ENCODE peak calls at places on chromosomes 11 and 22, in seven cellular contexts. E is RWPE1, L is neuronal stem cell, Q is IMR-90, W is foreskin keratinocyte, Z is hepatocyte, U is stomach. R is an unnamed sample.

GRCh38 chr11:19370100-19370861 is 129.5 kb upstream of the E2F8 start:
- DNase-seq in E (peak; percentile 81), L (no peak), Q (peak; percentile 31), W (peak; percentile 88), Z (no peak), U (no peak), R (no peak)

GRCh38 chr11:85666687-85667086 is 1.8 kb upstream of the CREBZF start:
- DNase-seq in E (no peak), L (no peak), Q (no peak), W (no peak), Z (no peak), U (no peak), R (no peak)

GRCh38 chr11:47278058-47278457 is 8.1 kb downstream of the MADD start:
- DNase-seq in E (no peak), L (no peak), Q (no peak), W (no peak), Z (no peak), U (no peak), R (no peak)

GRCh38 chr22:27906241-27906640 is 12.8 kb downstream of the PITPNB start:
- DNase-seq in E (no peak), L (no peak), Q (peak; percentile 16), W (no peak), Z (no peak), U (no peak), R (no peak)

GRCh38 chr11:33835143-33835878 is 56.6 kb downstream of the LMO2 start:
- DNase-seq in E (peak; percentile 44), L (no peak), Q (peak; percentile 76), W (peak; percentile 80), Z (peak; percentile 73), U (no peak), R (peak; percentile 89)

GRCh38 chr11:123479048-123479837 is 49.2 kb downstream of the GRAMD1B start:
- DNase-seq in E (no peak), L (no peak), Q (no peak), W (no peak), Z (no peak), U (no peak), R (peak; percentile 72)

GRCh38 chr11:28835790-28836189 is 727.6 kb downstream of the METTL15 start:
- DNase-seq in E (no peak), L (no peak), Q (peak; percentile 57), W (peak; percentile 74), Z (peak; percentile 16), U (no peak), R (no peak)

GRCh38 chr11:1830119-1830499 is 4.7 kb upstream of the SYT8 start:
- DNase-seq in E (peak; percentile 25), L (no peak), Q (no peak), W (peak; percentile 23), Z (no peak), U (no peak), R (peak; percentile 92)

GRCh38 chr11:95517453-95517852 is 272.1 kb downstream of the FAM76B start:
- DNase-seq in E (no peak), L (no peak), Q (no peak), W (no peak), Z (no peak), U (no peak), R (no peak)

GRCh38 chr11:134015541-134015940 is 53.3 kb upstream of the JAM3 start:
- DNase-seq in E (no peak), L (no peak), Q (no peak), W (no peak), Z (no peak), U (no peak), R (no peak)

GRCh38 chr22:45208696-45208992 is 32.0 kb downstream of the KIAA0930 start:
- DNase-seq in E (no peak), L (no peak), Q (no peak), W (no peak), Z (no peak), U (no peak), R (no peak)

GRCh38 chr11:121033635-121034034 is 9.7 kb downstream of the TBCEL start:
- DNase-seq in E (no peak), L (no peak), Q (no peak), W (no peak), Z (no peak), U (no peak), R (no peak)

GRCh38 chr11:47891886-47892285 is 43.7 kb upstream of the NUP160 start:
- DNase-seq in E (no peak), L (no peak), Q (no peak), W (no peak), Z (no peak), U (no peak), R (no peak)

GRCh38 chr11:27710536-27710935 is 10.3 kb upstream of the BDNF start:
- DNase-seq in E (no peak), L (no peak), Q (peak; percentile 85), W (no peak), Z (no peak), U (no peak), R (no peak)

GRCh38 chr11:128716661-128717210 is 22.9 kb downstream of the FLI1 start:
- DNase-seq in E (no peak), L (no peak), Q (peak; percentile 62), W (no peak), Z (no peak), U (no peak), R (peak; percentile 50)

GRCh38 chr11:126817096-126817495 is 183.5 kb downstream of the KIRREL3 start:
- DNase-seq in E (no peak), L (no peak), Q (peak; percentile 84), W (no peak), Z (no peak), U (no peak), R (no peak)

GRCh38 chr11:85815186-85815911 is 4.4 kb upstream of the SYTL2 start:
- DNase-seq in E (peak; percentile 15), L (no peak), Q (peak; percentile 95), W (peak; percentile 51), Z (no peak), U (no peak), R (peak; percentile 93)

GRCh38 chr22:36940676-36941075 is 27.2 kb downstream of the CSF2RB start:
- DNase-seq in E (no peak), L (no peak), Q (no peak), W (no peak), Z (no peak), U (no peak), R (peak; percentile 45)

GRCh38 chr22:43431821-43432554 is 20.2 kb downstream of the MPPED1 start:
- DNase-seq in E (no peak), L (no peak), Q (no peak), W (no peak), Z (no peak), U (no peak), R (peak; percentile 57)

GRCh38 chr11:21552910-21553309 is 640.0 kb upstream of the ANO5 start:
- DNase-seq in E (no peak), L (no peak), Q (no peak), W (no peak), Z (peak; percentile 12), U (no peak), R (no peak)

GRCh38 chr11:91926967-91927366 is 297.7 kb upstream of the FAT3 start:
- DNase-seq in E (no peak), L (no peak), Q (no peak), W (no peak), Z (no peak), U (no peak), R (no peak)

GRCh38 chr11:44264761-44265160 is 45.2 kb downstream of the ALX4 start:
- DNase-seq in E (no peak), L (no peak), Q (no peak), W (no peak), Z (no peak), U (no peak), R (no peak)

DNA sequence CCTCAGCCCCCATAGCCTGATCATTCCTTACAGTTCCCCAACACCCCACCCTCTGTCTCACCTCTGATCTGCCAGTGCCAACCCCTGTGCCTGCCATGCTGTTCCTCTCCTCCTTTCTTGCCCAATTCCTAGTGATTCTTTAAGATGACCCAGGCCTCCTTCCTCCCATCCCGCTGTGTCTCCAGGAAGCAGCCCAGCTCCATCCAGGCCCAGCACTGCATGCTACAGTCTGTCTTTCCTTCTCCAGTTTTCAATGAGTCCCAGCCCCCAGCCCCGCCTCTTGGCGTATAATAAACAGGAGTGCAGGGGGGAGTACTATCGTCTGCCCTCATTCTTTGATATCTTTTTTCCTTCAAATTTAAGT is 12.3 kb downstream of the LTBP3 start:
- DNase-seq in E (no peak), L (no peak), Q (no peak), W (no peak), Z (peak; percentile 13), U (no peak), R (peak; percentile 69)
- H3K27ac ChIP-seq in E (peak overlapping the region; percentile 45), L (no peak overlapping the region), Q (no peak overlapping the region), W (no peak overlapping the region), Z (peak overlapping the region; percentile 59), U (peak overlapping the region; percentile 80), R (no peak overlapping the region)

DNA sequence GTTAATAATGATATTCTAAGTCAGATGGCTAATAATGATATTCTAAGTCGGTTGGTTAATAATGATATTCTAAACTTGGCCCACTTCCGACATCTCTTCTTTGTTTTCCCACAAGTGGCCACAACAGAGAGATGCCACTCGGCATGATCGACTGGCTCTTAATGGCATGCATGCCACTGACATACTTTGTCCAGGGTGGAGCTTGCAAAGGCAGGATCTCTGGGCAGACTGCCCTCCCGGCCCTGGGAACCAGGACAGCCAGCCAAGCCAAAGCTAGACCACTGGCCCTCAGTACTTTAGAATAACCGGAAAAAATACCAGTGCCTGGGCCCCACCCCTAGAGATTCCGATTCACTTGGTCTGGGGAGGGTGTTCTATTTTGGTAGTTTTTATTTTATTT is 78.1 kb downstream of the KIAA1671 start:
- DNase-seq in E (no peak), L (no peak), Q (no peak), W (no peak), Z (no peak), U (no peak), R (peak; percentile 76)
- H3K27ac ChIP-seq in E (peak overlapping the region; percentile 56), L (no peak overlapping the region), Q (no peak overlapping the region), W (no peak overlapping the region), Z (no peak overlapping the region), U (no peak overlapping the region), R (no peak overlapping the region)

GRCh38 chr11:35063453-35063852 is 75.5 kb upstream of the CD44 start:
- DNase-seq in E (no peak), L (no peak), Q (no peak), W (no peak), Z (no peak), U (no peak), R (no peak)
- H3K27ac ChIP-seq in E (no peak overlapping the region), L (no peak overlapping the region), Q (no peak overlapping the region), W (no peak overlapping the region), Z (no peak overlapping the region), U (no peak overlapping the region), R (no peak overlapping the region)

DNA sequence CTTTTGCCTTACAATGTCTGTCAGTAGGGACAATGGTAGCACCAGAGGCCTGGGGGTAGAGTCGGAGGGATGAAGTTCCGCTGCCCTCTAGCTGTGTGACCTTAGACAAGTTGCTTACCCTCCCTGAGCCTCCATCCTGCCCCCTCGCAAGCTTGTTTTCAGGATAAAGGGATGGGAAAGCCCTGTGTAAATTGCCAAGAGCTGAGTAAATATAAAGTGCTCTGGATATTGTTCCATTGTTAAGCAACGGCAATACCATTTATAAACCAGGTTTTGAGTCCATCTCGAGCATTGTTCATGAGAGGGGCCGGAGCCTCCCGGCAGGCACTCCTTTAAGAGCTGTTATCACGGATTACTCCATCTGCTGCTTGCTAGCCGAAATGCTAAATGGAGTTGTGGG is 72.9 kb downstream of the ZBTB16 start:
- DNase-seq in E (no peak), L (no peak), Q (no peak), W (no peak), Z (no peak), U (no peak), R (peak; percentile 42)
- H3K27ac ChIP-seq in E (peak overlapping the region; percentile 78), L (no peak overlapping the region), Q (no peak overlapping the region), W (no peak overlapping the region), Z (peak overlapping the region; percentile 60), U (no peak overlapping the region), R (peak overlapping the region; percentile 43)

GRCh38 chr11:11039249-11039965 is 181.6 kb upstream of the ZBED5 start:
- DNase-seq in E (no peak), L (no peak), Q (peak; percentile 54), W (no peak), Z (no peak), U (no peak), R (no peak)
- H3K27ac ChIP-seq in E (no peak overlapping the region), L (no peak overlapping the region), Q (peak overlapping the region; percentile 40), W (no peak overlapping the region), Z (no peak overlapping the region), U (no peak overlapping the region), R (no peak overlapping the region)

R was measured in osteoblast.